ENCODE peak calls at places on chromosomes 16 and 17, in seven cellular contexts. J is A549, Y is hippocampal formation, T is dermis blood vessel endothelial cell, A is cardiac muscle cell, Q is H54, Z is right atrium auricular region. C is an unnamed sample.

GRCh38 chr16:55515110-55515509 is 6.2 kb downstream of the LPCAT2 start:
- DNase-seq in T (no peak), Q (no peak), A (no peak), J (no peak), Z (no peak), Y (no peak), C (no peak)

GRCh38 chr16:72740346-72740745 is 307.6 kb downstream of the ZFHX3 start:
- DNase-seq in Z (no peak), A (no peak), J (no peak), Q (no peak), Y (no peak), T (no peak), C (no peak)

GRCh38 chr17:14201087-14201486 is 35.6 kb downstream of the CDRT15 start:
- DNase-seq in A (peak), Z (no peak), T (no peak), Q (no peak), Y (no peak), J (no peak), C (no peak)

GRCh38 chr17:17141860-17142552 is 64.1 kb downstream of the PLD6 start:
- DNase-seq in Y (peak), J (peak), Z (no peak), T (peak), Q (no peak), A (peak), C (no peak)

GRCh38 chr17:32396343-32396742 is 46.4 kb downstream of the ZNF207 start:
- DNase-seq in Z (no peak), Q (no peak), Y (no peak), A (no peak), J (no peak), T (no peak), C (no peak)

GRCh38 chr16:64392456-64392855 is 729.4 kb downstream of the CDH11 start:
- DNase-seq in A (peak), Y (no peak), Q (no peak), T (no peak), J (no peak), Z (no peak), C (no peak)

GRCh38 chr17:83057397-83057761 is 22.0 kb upstream of the METRNL start:
- DNase-seq in T (no peak), Y (no peak), J (no peak), A (no peak), Q (no peak), Z (peak), C (no peak)

GRCh38 chr17:44557653-44558285 is 485 bp downstream of the FZD2 start:
- DNase-seq in T (peak), A (peak), Z (no peak), J (peak), Y (no peak), Q (no peak), C (peak)

GRCh38 chr17:77332981-77333685 is 192.4 kb downstream of the SEC14L1 start:
- DNase-seq in A (peak), Y (no peak), J (no peak), Q (no peak), T (peak), Z (peak), C (no peak)

GRCh38 chr17:17379197-17379991 is 76.2 kb downstream of the NT5M start:
- DNase-seq in Z (no peak), A (peak), Y (peak), Q (no peak), T (no peak), J (no peak), C (no peak)

GRCh38 chr16:31201511-31202401 is 804 bp downstream of the PYCARD start:
- DNase-seq in Q (no peak), Y (no peak), A (no peak), Z (no peak), T (peak), J (no peak), C (peak)

GRCh38 chr16:85927938-85928337 is 29.0 kb downstream of the IRF8 start:
- DNase-seq in Q (no peak), J (no peak), A (no peak), T (no peak), Z (no peak), Y (no peak), C (no peak)

GRCh38 chr17:66464921-66465320 is 162.5 kb downstream of the PRKCA start:
- DNase-seq in Y (no peak), Q (no peak), T (no peak), J (no peak), Z (no peak), A (no peak), C (no peak)